ENCODE peak calls at places on chromosomes 1 and 21, in six cellular contexts. Z is ecto neural progenitor cell, S is left lung, X is NCI-H446 treated with DMSO at 0.1 percent for 48 hours, Y is neural progenitor cell, A is heart right ventricle. E is an unnamed sample.

GRCh38 chr1:229665912-229666558 is 40.0 kb downstream of the URB2 start:
- DNase-seq in Z (no peak), S (no peak), X (no peak), Y (no peak), A (no peak), E (no peak)

GRCh38 chr1:196933531-196934189 is 9.9 kb upstream of the CFHR2 start:
- DNase-seq in Z (no peak), S (no peak), X (peak; percentile 7), Y (no peak), A (no peak), E (no peak)

GRCh38 chr1:186208405-186209129 is 166.5 kb downstream of the TPR start:
- DNase-seq in Z (no peak), S (no peak), X (no peak), Y (peak; percentile 31), A (no peak), E (no peak)

GRCh38 chr1:65235867-65236805 is 73.2 kb upstream of the DNAJC6 start:
- DNase-seq in Z (no peak), S (no peak), X (peak; percentile 24), Y (peak; percentile 59), A (no peak), E (no peak)

GRCh38 chr1:33349778-33350610 is 29.1 kb upstream of the A3GALT2 start:
- DNase-seq in Z (peak; percentile 92), S (peak; percentile 89), X (peak; percentile 68), Y (peak; percentile 94), A (peak; percentile 85), E (peak; percentile 93)

GRCh38 chr1:58746757-58747156 is 37.1 kb downstream of the JUN start:
- DNase-seq in Z (no peak), S (no peak), X (no peak), Y (no peak), A (no peak), E (no peak)

GRCh38 chr1:202274611-202275010 is 67.1 kb downstream of the UBE2T start:
- DNase-seq in Z (no peak), S (no peak), X (peak; percentile 17), Y (no peak), A (peak; percentile 17), E (no peak)

GRCh38 chr1:229786974-229787610 is 161.0 kb downstream of the URB2 start:
- DNase-seq in Z (no peak), S (no peak), X (no peak), Y (no peak), A (no peak), E (no peak)

GRCh38 chr1:65147424-65148177 is 402 bp upstream of the AK4 start:
- DNase-seq in Z (peak; percentile 66), S (peak; percentile 38), X (no peak), Y (peak; percentile 68), A (peak; percentile 24), E (peak; percentile 72)

GRCh38 chr1:1401457-1402010 is 2.4 kb upstream of the CCNL2 start:
- DNase-seq in Z (no peak), S (no peak), X (no peak), Y (no peak), A (no peak), E (no peak)

GRCh38 chr1:175978476-175978875 is 228.6 kb downstream of the COP1 start:
- DNase-seq in Z (no peak), S (no peak), X (no peak), Y (peak; percentile 3), A (no peak), E (no peak)

GRCh38 chr1:66981679-66982078 is 56.9 kb downstream of the MIER1 start:
- DNase-seq in Z (no peak), S (no peak), X (no peak), Y (no peak), A (peak; percentile 48), E (no peak)

GRCh38 chr1:147849097-147849873 is 53.3 kb upstream of the GJA8 start:
- DNase-seq in Z (no peak), S (no peak), X (no peak), Y (no peak), A (no peak), E (no peak)

GRCh38 chr1:12415239-12415543 is 185.4 kb downstream of the VPS13D start:
- DNase-seq in Z (no peak), S (no peak), X (no peak), Y (no peak), A (no peak), E (no peak)

GRCh38 chr1:174397261-174397660 is 50.5 kb upstream of the GPR52 start:
- DNase-seq in Z (no peak), S (no peak), X (no peak), Y (no peak), A (no peak), E (no peak)

GRCh38 chr1:229430761-229431269 is 3.1 kb downstream of the ACTA1 start:
- DNase-seq in Z (peak; percentile 89), S (peak; percentile 54), X (no peak), Y (peak; percentile 92), A (peak; percentile 73), E (peak; percentile 74)

GRCh38 chr1:232305020-232305419 is 324.9 kb downstream of the SIPA1L2 start:
- DNase-seq in Z (no peak), S (peak; percentile 46), X (no peak), Y (no peak), A (no peak), E (no peak)

GRCh38 chr1:117754061-117754969 is 148.5 kb downstream of the TENT5C start:
- DNase-seq in Z (peak; percentile 66), S (peak; percentile 41), X (peak; percentile 11), Y (peak; percentile 87), A (peak; percentile 65), E (peak; percentile 51)

GRCh38 chr1:11107541-11107940 is 7.9 kb upstream of the EXOSC10 start:
- DNase-seq in Z (no peak), S (no peak), X (no peak), Y (no peak), A (no peak), E (no peak)

GRCh38 chr1:210741564-210741963 is 392.4 kb downstream of the KCNH1 start:
- DNase-seq in Z (no peak), S (no peak), X (no peak), Y (no peak), A (no peak), E (no peak)

GRCh38 chr1:28553229-28553930 is 495 bp downstream of the TRNAU1AP start:
- DNase-seq in Z (peak; percentile 66), S (peak; percentile 48), X (no peak), Y (peak; percentile 74), A (no peak), E (no peak)

GRCh38 chr21:37712204-37712934 is 203.9 kb downstream of the KCNJ6 start:
- DNase-seq in Z (peak; percentile 76), S (peak; percentile 64), X (peak; percentile 68), Y (peak; percentile 84), A (peak; percentile 63), E (peak; percentile 69)

GRCh38 chr1:214281902-214282695 is 1.1 kb downstream of the SMYD2 start:
- DNase-seq in Z (no peak), S (peak; percentile 38), X (peak; percentile 47), Y (peak; percentile 17), A (peak; percentile 64), E (no peak)

GRCh38 chr1:71307451-71307850 is 226.6 kb upstream of the ZRANB2 start:
- DNase-seq in Z (no peak), S (no peak), X (peak; percentile 25), Y (no peak), A (no peak), E (no peak)

GRCh38 chr21:44512496-44513388 is 27.3 kb downstream of the KRTAP10-1 start:
- DNase-seq in Z (no peak), S (no peak), X (no peak), Y (no peak), A (no peak), E (no peak)

GRCh38 chr1:236868625-236869467 is 73.8 kb downstream of the MTR start:
- DNase-seq in Z (no peak), S (peak; percentile 48), X (peak; percentile 9), Y (peak; percentile 68), A (no peak), E (no peak)

GRCh38 chr1:183979437-183979836 is 58.1 kb downstream of the COLGALT2 start:
- DNase-seq in Z (no peak), S (no peak), X (no peak), Y (no peak), A (no peak), E (no peak)

GRCh38 chr1:180953791-180954721 is 41.4 kb downstream of the KIAA1614 start:
- DNase-seq in Z (no peak), S (peak; percentile 52), X (no peak), Y (no peak), A (peak; percentile 44), E (peak; percentile 78)